ENCODE peak calls at places on chromosomes 6 and 20, in ten cellular contexts. V, F, D, P, S, Y, Q, C, A and R are unnamed samples.

GRCh38 chr6:5475779-5476178 is 214.5 kb downstream of the FARS2 start:
- DNase-seq in V (no peak), F (no peak), D (no peak), P (no peak), S (no peak), Y (no peak), Q (no peak), C (no peak), A (no peak), R (no peak)

GRCh38 chr6:951782-952181 is 258.8 kb upstream of the EXOC2 start:
- DNase-seq in V (no peak), F (no peak), D (no peak), P (no peak), S (no peak), Y (no peak), Q (no peak), C (no peak), A (no peak), R (no peak)

GRCh38 chr6:136345145-136345544 is 55.5 kb upstream of the BCLAF1 start:
- DNase-seq in V (no peak), F (no peak), D (no peak), P (no peak), S (no peak), Y (no peak), Q (no peak), C (no peak), A (no peak), R (no peak)

GRCh38 chr6:144344651-144345050 is 59.5 kb downstream of the UTRN start:
- DNase-seq in V (no peak), F (no peak), D (no peak), P (no peak), S (no peak), Y (no peak), Q (no peak), C (no peak), A (no peak), R (no peak)

GRCh38 chr20:48846516-48847492 is 19.0 kb upstream of the PREX1 start:
- DNase-seq in V (no peak), F (no peak), D (no peak), P (peak; percentile 85), S (no peak), Y (peak; percentile 29), Q (no peak), C (no peak), A (no peak), R (no peak)

GRCh38 chr6:103783344-103783743 is 1076.4 kb downstream of the HACE1 start:
- DNase-seq in V (peak; percentile 90), F (no peak), D (no peak), P (no peak), S (no peak), Y (no peak), Q (no peak), C (no peak), A (no peak), R (no peak)

GRCh38 chr20:19973920-19974620 is 43.1 kb upstream of the NAA20 start:
- DNase-seq in V (no peak), F (no peak), D (no peak), P (no peak), S (no peak), Y (no peak), Q (peak; percentile 85), C (no peak), A (peak; percentile 81), R (no peak)

GRCh38 chr20:37796733-37797132 is 102.9 kb downstream of the CTNNBL1 start:
- DNase-seq in V (no peak), F (no peak), D (no peak), P (no peak), S (no peak), Y (no peak), Q (no peak), C (no peak), A (no peak), R (no peak)

GRCh38 chr6:109816452-109817374 is 125.6 kb downstream of the FIG4 start:
- DNase-seq in V (peak; percentile 99), F (no peak), D (no peak), P (no peak), S (no peak), Y (no peak), Q (no peak), C (no peak), A (no peak), R (no peak)